ENCODE peak calls at places on chromosomes 1 and 21, in five cellular contexts. One of them, this sample, is unnamed. For H3K4me1, the result is how much of the 10 kb centered on the place peaks cover.

GRCh38 chr21:46455575-46456385 is 2.9 kb upstream of the DIP2A start:
- DNase-seq in HCT116: peak
- DNase-seq in MM.1S: no peak
- DNase-seq in hepatocyte: no peak
- DNase-seq in astrocyte: peak
- DNase-seq in this sample: no peak

GRCh38 chr1:9371391-9371935 is 78.8 kb downstream of the SPSB1 start:
- DNase-seq in HCT116: no peak
- DNase-seq in astrocyte: peak
- DNase-seq in MM.1S: no peak
- DNase-seq in hepatocyte: peak
- DNase-seq in this sample: peak

GRCh38 chr1:22878626-22879025 is 94.0 kb downstream of the LACTBL1 start:
- DNase-seq in MM.1S: no peak
- DNase-seq in hepatocyte: no peak
- DNase-seq in HCT116: no peak
- DNase-seq in astrocyte: no peak
- DNase-seq in this sample: no peak

GRCh38 chr1:94255476-94255875 is 18.1 kb upstream of the ARHGAP29 start:
- DNase-seq in MM.1S: no peak
- DNase-seq in HCT116: no peak
- DNase-seq in astrocyte: no peak
- DNase-seq in hepatocyte: no peak
- DNase-seq in this sample: no peak

GRCh38 chr1:118504867-118505266 is 319.8 kb upstream of the SPAG17 start:
- DNase-seq in astrocyte: no peak
- DNase-seq in hepatocyte: no peak
- DNase-seq in HCT116: no peak
- DNase-seq in MM.1S: no peak
- DNase-seq in this sample: no peak

GRCh38 chr1:84192681-84193080 is 48.6 kb downstream of the PRKACB start:
- DNase-seq in MM.1S: no peak
- DNase-seq in HCT116: no peak
- DNase-seq in astrocyte: no peak
- DNase-seq in hepatocyte: no peak
- DNase-seq in this sample: no peak

GRCh38 chr1:61244114-61244513 is 161.8 kb downstream of the NFIA start:
- DNase-seq in hepatocyte: peak
- DNase-seq in MM.1S: no peak
- DNase-seq in HCT116: peak
- DNase-seq in astrocyte: peak
- DNase-seq in this sample: no peak

GRCh38 chr1:239387304-239388231 is 1.2 kb downstream of the CHRM3 start:
- DNase-seq in astrocyte: no peak
- DNase-seq in hepatocyte: peak
- DNase-seq in MM.1S: peak
- DNase-seq in HCT116: no peak
- DNase-seq in this sample: peak

GRCh38 chr1:36962991-36963390 is 71.3 kb downstream of the GRIK3 start:
- DNase-seq in astrocyte: no peak
- DNase-seq in MM.1S: no peak
- DNase-seq in hepatocyte: no peak
- DNase-seq in HCT116: no peak
- DNase-seq in this sample: no peak

GRCh38 chr1:14516974-14517812 is 81.3 kb upstream of the KAZN start:
- DNase-seq in hepatocyte: peak
- DNase-seq in MM.1S: no peak
- DNase-seq in HCT116: no peak
- DNase-seq in astrocyte: peak
- DNase-seq in this sample: no peak
- H3K4me2 ChIP-seq in hepatocyte: no peak
- H3K4me2 ChIP-seq in MM.1S: no peak
- H3K4me2 ChIP-seq in HCT116: no peak
- H3K4me2 ChIP-seq in astrocyte: peak
- H3K4me2 ChIP-seq in this sample: no peak

DNA sequence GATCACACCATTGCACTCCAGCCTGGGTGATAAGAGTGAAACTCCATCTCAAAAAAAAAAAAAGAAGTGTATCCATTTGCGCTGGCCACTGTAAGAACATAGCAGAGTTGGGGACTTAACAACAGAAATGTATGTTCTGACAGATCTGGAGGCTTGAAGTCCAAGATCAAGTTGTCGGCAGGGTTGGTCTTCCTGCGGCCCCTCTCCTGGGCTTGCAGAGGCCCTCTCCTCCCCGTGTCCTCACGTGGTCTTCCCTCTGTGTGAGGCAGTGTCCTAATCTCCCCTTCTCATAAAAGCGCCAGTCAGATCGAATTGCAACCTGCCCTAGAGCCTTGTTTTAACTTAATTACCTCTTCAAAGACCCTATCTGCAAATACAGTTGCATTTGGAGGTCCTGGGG is 52.6 kb downstream of the MT1HL1 start:
- DNase-seq in HCT116: no peak
- DNase-seq in astrocyte: no peak
- DNase-seq in MM.1S: no peak
- DNase-seq in hepatocyte: no peak
- DNase-seq in this sample: no peak
- TF ChIP-seq CTCF in HCT116: no peak
- TF ChIP-seq CTCF in astrocyte: no peak
- TF ChIP-seq CTCF in MM.1S: no peak
- TF ChIP-seq CTCF in hepatocyte: no peak
- TF ChIP-seq CTCF in this sample: no peak

GRCh38 chr1:100909018-100909417 is 13.1 kb downstream of the SLC30A7 start:
- DNase-seq in MM.1S: no peak
- DNase-seq in hepatocyte: no peak
- DNase-seq in astrocyte: no peak
- DNase-seq in HCT116: no peak
- DNase-seq in this sample: no peak
- H3K4me1 ChIP-seq in MM.1S: under half
- H3K4me1 ChIP-seq in hepatocyte: under half
- H3K4me1 ChIP-seq in astrocyte: under half
- H3K4me1 ChIP-seq in HCT116: under half
- H3K4me1 ChIP-seq in this sample: under half

GRCh38 chr1:15191785-15192184 is 38.2 kb downstream of the TMEM51 start:
- DNase-seq in MM.1S: no peak
- DNase-seq in hepatocyte: no peak
- DNase-seq in HCT116: no peak
- DNase-seq in astrocyte: no peak
- DNase-seq in this sample: no peak
- H3K4me2 ChIP-seq in MM.1S: no peak
- H3K4me2 ChIP-seq in hepatocyte: no peak
- H3K4me2 ChIP-seq in HCT116: no peak
- H3K4me2 ChIP-seq in astrocyte: no peak
- H3K4me2 ChIP-seq in this sample: no peak

This sample was measured in GM23338.